ENCODE peak calls at places on chromosomes 7 and 10, in eight cellular contexts. I is neural progenitor cell, K is A673, X is left ventricle myocardium inferior, S is tibial nerve, V is body of pancreas, F is tibial artery, L is endothelial cell of umbilical vein. D is an unnamed sample.

GRCh38 chr10:3091346-3091787 is 24.0 kb downstream of the PFKP start:
- DNase-seq in I (no peak), S (no peak), X (no peak), F (no peak), L (peak; percentile 80), V (no peak), K (no peak), D (no peak)

GRCh38 chr7:431658-432111 is 88.0 kb downstream of the PDGFA start:
- DNase-seq in F (no peak), K (no peak), V (no peak), X (no peak), L (no peak), I (no peak), S (no peak), D (no peak)

GRCh38 chr10:90424730-90425129 is 433.1 kb downstream of the HTR7 start:
- DNase-seq in L (peak; percentile 15), V (no peak), F (no peak), K (no peak), I (no peak), S (no peak), X (no peak), D (no peak)

GRCh38 chr7:81404669-81405068 is 365.2 kb downstream of the HGF start:
- DNase-seq in S (no peak), V (no peak), F (no peak), L (no peak), I (no peak), X (no peak), K (no peak), D (no peak)

GRCh38 chr7:45651540-45651939 is 77.4 kb downstream of the ADCY1 start:
- DNase-seq in X (no peak), L (no peak), I (no peak), K (no peak), S (no peak), F (no peak), V (no peak), D (no peak)

GRCh38 chr10:13105184-13105583 is 5.2 kb downstream of the OPTN start:
- DNase-seq in L (no peak), X (no peak), F (no peak), I (no peak), V (no peak), S (no peak), K (no peak), D (no peak)

GRCh38 chr7:132065193-132065972 is 509.0 kb upstream of the PODXL start:
- DNase-seq in L (peak; percentile 83), V (no peak), X (no peak), F (peak; percentile 77), K (peak; percentile 85), I (no peak), S (peak; percentile 43), D (no peak)

GRCh38 chr7:30032310-30033125 is 4.3 kb downstream of the PLEKHA8 start:
- DNase-seq in V (no peak), F (no peak), S (no peak), K (no peak), I (no peak), X (no peak), L (peak; percentile 61), D (no peak)

GRCh38 chr10:1206601-1207000 is 150.4 kb downstream of the WDR37 start:
- DNase-seq in F (no peak), X (no peak), S (no peak), V (no peak), I (no peak), L (no peak), K (no peak), D (no peak)

GRCh38 chr7:960269-960871 is 5.9 kb upstream of the ADAP1 start:
- DNase-seq in K (no peak), S (no peak), I (peak; percentile 1), X (peak; percentile 19), L (no peak), V (no peak), F (no peak), D (no peak)

GRCh38 chr10:51892965-51893658 is 193.7 kb upstream of the CSTF2T start:
- DNase-seq in I (peak; percentile 83), V (no peak), K (peak; percentile 4), F (no peak), X (no peak), S (no peak), L (peak; percentile 18), D (no peak)

GRCh38 chr7:110156511-110156910 is 934.4 kb upstream of the LRRN3 start:
- DNase-seq in F (no peak), L (no peak), K (no peak), S (no peak), I (no peak), X (no peak), V (no peak), D (no peak)

GRCh38 chr7:30755384-30756154 is 3.6 kb downstream of the INMT start:
- DNase-seq in F (peak; percentile 57), V (peak; percentile 56), S (no peak), K (no peak), L (no peak), X (peak; percentile 83), I (no peak), D (no peak)

GRCh38 chr7:94557211-94557610 is 47.6 kb downstream of the CASD1 start:
- DNase-seq in X (no peak), K (no peak), L (no peak), I (no peak), F (no peak), V (no peak), S (no peak), D (no peak)

GRCh38 chr10:103678104-103678526 is 177.3 kb downstream of the SH3PXD2A start:
- DNase-seq in V (peak; percentile 67), I (peak; percentile 55), X (peak; percentile 79), F (peak; percentile 76), K (no peak), S (peak; percentile 89), L (peak; percentile 77), D (peak; percentile 66)

GRCh38 chr7:77786741-77787140 is 11.5 kb downstream of the TMEM60 start:
- DNase-seq in S (no peak), X (no peak), L (no peak), F (no peak), K (no peak), V (no peak), I (no peak), D (no peak)

GRCh38 chr7:157719008-157719682 is 382.3 kb downstream of the DNAJB6 start:
- DNase-seq in V (no peak), I (no peak), L (no peak), F (no peak), S (no peak), K (no peak), X (no peak), D (no peak)

GRCh38 chr7:92813390-92814024 is 22.9 kb downstream of the CDK6 start:
- DNase-seq in S (no peak), L (peak; percentile 34), K (no peak), F (no peak), V (no peak), X (no peak), I (no peak), D (no peak)

GRCh38 chr10:29063806-29064644 is 224.8 kb upstream of the LYZL1 start:
- DNase-seq in L (no peak), K (peak; percentile 62), I (no peak), F (no peak), V (no peak), X (no peak), S (no peak), D (no peak)

GRCh38 chr10:109773818-109774440 is 149.4 kb downstream of the XPNPEP1 start:
- DNase-seq in I (peak; percentile 48), S (peak; percentile 44), L (peak; percentile 19), V (no peak), K (peak; percentile 71), F (no peak), X (no peak), D (no peak)
- TF ChIP-seq CTCF in I (peak; percentile 79), S (peak; percentile 27), L (peak; percentile 19), V (peak; percentile 61), K (peak; percentile 79), F (no peak), X (peak; percentile 37), D (no peak)

GRCh38 chr7:128353610-128354009 is 7.9 kb downstream of the PRRT4 start:
- DNase-seq in X (no peak), S (no peak), I (no peak), L (no peak), V (no peak), F (no peak), K (no peak), D (no peak)
- H3K27me3 ChIP-seq in X (peaks cover 44% of the 10 kb centered on the region), S (no peaks in the 10 kb centered on the region), I (peaks cover 93% of the 10 kb centered on the region), L (peaks cover 54% of the 10 kb centered on the region), V (peaks cover 11% of the 10 kb centered on the region), F (no peaks in the 10 kb centered on the region), K (no peaks in the 10 kb centered on the region), D (no peaks in the 10 kb centered on the region)

GRCh38 chr10:27223964-27224363 is 16.6 kb downstream of the ACBD5 start:
- DNase-seq in X (no peak), F (peak; percentile 34), K (peak; percentile 41), I (peak; percentile 38), S (peak; percentile 50), L (peak; percentile 36), V (peak; percentile 54), D (no peak)
- TF ChIP-seq CTCF in X (peak; percentile 67), F (peak; percentile 29), K (peak; percentile 77), I (peak; percentile 71), S (peak; percentile 31), L (peak; percentile 47), V (peak; percentile 64), D (peak; percentile 84)

GRCh38 chr10:116272497-116273221 is at the start of gene GFRA1:
- DNase-seq in V (peak; percentile 19), X (peak; percentile 27), K (peak; percentile 14), S (no peak), L (no peak), F (no peak), I (peak; percentile 69), D (no peak)

GRCh38 chr10:116274141-116274861 is 1.3 kb upstream of the GFRA1 start:
- DNase-seq in F (no peak), S (no peak), V (no peak), K (no peak), L (no peak), X (peak; percentile 19), I (peak; percentile 65), D (no peak)

GRCh38 chr10:116269612-116270011 is 3.4 kb downstream of the GFRA1 start:
- DNase-seq in S (no peak), V (no peak), I (no peak), F (no peak), X (no peak), K (no peak), L (no peak), D (no peak)

GRCh38 chr10:116270691-116271592 is 2.1 kb downstream of the GFRA1 start:
- DNase-seq in L (no peak), V (peak; percentile 16), X (peak; percentile 60), K (no peak), F (no peak), I (peak; percentile 69), S (no peak), D (no peak)

DNA sequence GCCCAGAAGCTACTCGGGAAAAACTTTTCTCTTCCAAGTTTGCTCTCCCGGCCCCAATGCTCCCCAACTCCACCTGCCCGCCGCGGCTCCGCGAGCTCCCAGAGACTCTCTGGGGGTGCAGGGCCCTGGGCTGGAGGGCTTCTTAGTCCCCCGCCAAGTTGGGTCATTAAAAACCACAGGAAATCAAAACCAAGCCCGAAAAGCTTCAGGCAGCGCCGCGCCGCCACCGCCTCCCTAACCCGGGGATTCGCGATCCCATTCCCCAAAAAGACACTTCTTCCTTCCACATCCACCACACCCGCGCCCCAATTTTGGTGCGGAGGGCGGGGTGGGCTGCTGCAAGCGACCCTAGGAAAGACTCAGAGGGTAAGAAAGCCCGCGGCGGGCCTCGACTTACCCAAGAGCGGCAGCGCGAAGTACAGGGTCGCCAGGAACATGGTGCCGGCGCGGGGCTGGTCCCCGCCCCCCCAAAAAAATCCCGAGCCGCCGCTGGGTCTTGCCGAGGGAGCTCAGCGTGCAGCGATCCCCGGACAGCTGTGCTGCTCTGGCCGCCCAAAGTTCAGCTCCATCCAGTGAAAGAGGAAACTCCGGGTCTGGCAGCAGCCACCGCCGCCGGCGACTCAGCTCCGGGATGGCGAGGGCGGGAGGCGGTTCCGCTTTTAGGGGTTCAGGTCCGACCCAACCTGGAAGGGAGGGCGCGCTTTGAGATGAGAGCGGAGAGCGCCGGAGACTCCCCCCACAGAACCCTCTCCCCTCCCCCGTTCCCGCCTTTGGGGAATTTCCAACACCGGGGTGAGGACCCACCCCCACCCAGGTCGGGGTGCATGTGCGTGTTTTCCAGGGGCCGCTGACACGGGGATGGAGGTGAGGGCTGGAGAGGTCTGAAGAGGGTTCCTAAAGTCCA is 1.2 kb downstream of the GFRA1 start:
- DNase-seq in F (peak; percentile 38), S (no peak), V (peak; percentile 30), L (no peak), K (no peak), X (peak; percentile 32), I (peak; percentile 57), D (no peak)
- H3K27me3 ChIP-seq in F (no peaks in the 10 kb centered on the region), S (no peaks in the 10 kb centered on the region), V (peaks cover 24% of the 10 kb centered on the region), L (peaks cover 64% of the 10 kb centered on the region), K (peaks cover 100% of the 10 kb centered on the region), X (peaks cover 99% of the 10 kb centered on the region), I (peaks cover 95% of the 10 kb centered on the region), D (peaks cover 4% of the 10 kb centered on the region)